ENCODE peak calls at places on chromosomes 11 and 22, in ten cellular contexts. One of them, this sample, is unnamed.

GRCh38 chr22:49964493-49965290 is 4.1 kb downstream of the PIM3 start:
- DNase-seq in activated naive CD4-positive, alpha-beta T cell treated with anti-CD3 and anti-CD28 coated beads, Interleukin-2, amount 50 U/mL, for 16 hours: no peak
- DNase-seq in stimulated activated CD4-positive, alpha-beta T cell treated with anti-CD3 and anti-CD28 coated beads, Interleukin-2, amount 100 ng/mL, for 48 hours: no peak
- DNase-seq in upper lobe of right lung: peak
- DNase-seq in T47D: no peak
- DNase-seq in ACHN: no peak
- DNase-seq in neuronal stem cell: no peak
- DNase-seq in breast epithelium: peak
- DNase-seq in HEK293T: no peak
- DNase-seq in RPMI8226: peak
- DNase-seq in this sample: no peak

GRCh38 chr11:65213322-65214211 is 31.8 kb downstream of the CAPN1 start:
- DNase-seq in neuronal stem cell: no peak
- DNase-seq in ACHN: no peak
- DNase-seq in HEK293T: no peak
- DNase-seq in RPMI8226: no peak
- DNase-seq in T47D: no peak
- DNase-seq in stimulated activated CD4-positive, alpha-beta T cell treated with anti-CD3 and anti-CD28 coated beads, Interleukin-2, amount 100 ng/mL, for 48 hours: no peak
- DNase-seq in upper lobe of right lung: no peak
- DNase-seq in activated naive CD4-positive, alpha-beta T cell treated with anti-CD3 and anti-CD28 coated beads, Interleukin-2, amount 50 U/mL, for 16 hours: no peak
- DNase-seq in breast epithelium: peak
- DNase-seq in this sample: no peak

GRCh38 chr11:24295360-24295759 is 201.5 kb upstream of the LUZP2 start:
- DNase-seq in ACHN: no peak
- DNase-seq in T47D: no peak
- DNase-seq in neuronal stem cell: no peak
- DNase-seq in stimulated activated CD4-positive, alpha-beta T cell treated with anti-CD3 and anti-CD28 coated beads, Interleukin-2, amount 100 ng/mL, for 48 hours: no peak
- DNase-seq in upper lobe of right lung: no peak
- DNase-seq in breast epithelium: no peak
- DNase-seq in activated naive CD4-positive, alpha-beta T cell treated with anti-CD3 and anti-CD28 coated beads, Interleukin-2, amount 50 U/mL, for 16 hours: no peak
- DNase-seq in RPMI8226: peak
- DNase-seq in HEK293T: no peak
- DNase-seq in this sample: no peak

GRCh38 chr11:122811721-122812120 is 26.6 kb upstream of the CRTAM start:
- DNase-seq in breast epithelium: no peak
- DNase-seq in RPMI8226: no peak
- DNase-seq in activated naive CD4-positive, alpha-beta T cell treated with anti-CD3 and anti-CD28 coated beads, Interleukin-2, amount 50 U/mL, for 16 hours: no peak
- DNase-seq in stimulated activated CD4-positive, alpha-beta T cell treated with anti-CD3 and anti-CD28 coated beads, Interleukin-2, amount 100 ng/mL, for 48 hours: no peak
- DNase-seq in neuronal stem cell: no peak
- DNase-seq in T47D: no peak
- DNase-seq in upper lobe of right lung: no peak
- DNase-seq in ACHN: no peak
- DNase-seq in HEK293T: no peak
- DNase-seq in this sample: no peak

GRCh38 chr22:47423266-47423665 is 660.8 kb downstream of the TBC1D22A start:
- DNase-seq in neuronal stem cell: no peak
- DNase-seq in RPMI8226: no peak
- DNase-seq in ACHN: no peak
- DNase-seq in T47D: no peak
- DNase-seq in HEK293T: no peak
- DNase-seq in breast epithelium: no peak
- DNase-seq in stimulated activated CD4-positive, alpha-beta T cell treated with anti-CD3 and anti-CD28 coated beads, Interleukin-2, amount 100 ng/mL, for 48 hours: no peak
- DNase-seq in activated naive CD4-positive, alpha-beta T cell treated with anti-CD3 and anti-CD28 coated beads, Interleukin-2, amount 50 U/mL, for 16 hours: no peak
- DNase-seq in upper lobe of right lung: no peak
- DNase-seq in this sample: no peak

GRCh38 chr22:30314918-30315317 is 11.8 kb downstream of the TBC1D10A start:
- DNase-seq in HEK293T: no peak
- DNase-seq in ACHN: peak
- DNase-seq in stimulated activated CD4-positive, alpha-beta T cell treated with anti-CD3 and anti-CD28 coated beads, Interleukin-2, amount 100 ng/mL, for 48 hours: no peak
- DNase-seq in breast epithelium: no peak
- DNase-seq in T47D: no peak
- DNase-seq in activated naive CD4-positive, alpha-beta T cell treated with anti-CD3 and anti-CD28 coated beads, Interleukin-2, amount 50 U/mL, for 16 hours: peak
- DNase-seq in RPMI8226: no peak
- DNase-seq in upper lobe of right lung: no peak
- DNase-seq in neuronal stem cell: no peak
- DNase-seq in this sample: no peak

GRCh38 chr22:37113757-37114156 is 4.2 kb upstream of the TMPRSS6 start:
- DNase-seq in HEK293T: no peak
- DNase-seq in stimulated activated CD4-positive, alpha-beta T cell treated with anti-CD3 and anti-CD28 coated beads, Interleukin-2, amount 100 ng/mL, for 48 hours: no peak
- DNase-seq in upper lobe of right lung: no peak
- DNase-seq in T47D: no peak
- DNase-seq in RPMI8226: no peak
- DNase-seq in neuronal stem cell: no peak
- DNase-seq in breast epithelium: no peak
- DNase-seq in activated naive CD4-positive, alpha-beta T cell treated with anti-CD3 and anti-CD28 coated beads, Interleukin-2, amount 50 U/mL, for 16 hours: no peak
- DNase-seq in ACHN: no peak
- DNase-seq in this sample: no peak

GRCh38 chr11:3058753-3059664 is 1.8 kb upstream of the CARS1 start:
- DNase-seq in ACHN: peak
- DNase-seq in neuronal stem cell: no peak
- DNase-seq in activated naive CD4-positive, alpha-beta T cell treated with anti-CD3 and anti-CD28 coated beads, Interleukin-2, amount 50 U/mL, for 16 hours: no peak
- DNase-seq in HEK293T: no peak
- DNase-seq in RPMI8226: peak
- DNase-seq in upper lobe of right lung: no peak
- DNase-seq in T47D: no peak
- DNase-seq in stimulated activated CD4-positive, alpha-beta T cell treated with anti-CD3 and anti-CD28 coated beads, Interleukin-2, amount 100 ng/mL, for 48 hours: no peak
- DNase-seq in breast epithelium: no peak
- DNase-seq in this sample: peak

GRCh38 chr22:28674121-28674563 is 5.5 kb downstream of the TTC28 start:
- DNase-seq in neuronal stem cell: no peak
- DNase-seq in stimulated activated CD4-positive, alpha-beta T cell treated with anti-CD3 and anti-CD28 coated beads, Interleukin-2, amount 100 ng/mL, for 48 hours: no peak
- DNase-seq in HEK293T: no peak
- DNase-seq in T47D: no peak
- DNase-seq in ACHN: peak
- DNase-seq in RPMI8226: peak
- DNase-seq in breast epithelium: no peak
- DNase-seq in activated naive CD4-positive, alpha-beta T cell treated with anti-CD3 and anti-CD28 coated beads, Interleukin-2, amount 50 U/mL, for 16 hours: no peak
- DNase-seq in upper lobe of right lung: no peak
- DNase-seq in this sample: no peak

GRCh38 chr11:73100578-73100977 is 41.5 kb downstream of the FCHSD2 start:
- DNase-seq in neuronal stem cell: no peak
- DNase-seq in RPMI8226: no peak
- DNase-seq in activated naive CD4-positive, alpha-beta T cell treated with anti-CD3 and anti-CD28 coated beads, Interleukin-2, amount 50 U/mL, for 16 hours: no peak
- DNase-seq in HEK293T: no peak
- DNase-seq in T47D: no peak
- DNase-seq in stimulated activated CD4-positive, alpha-beta T cell treated with anti-CD3 and anti-CD28 coated beads, Interleukin-2, amount 100 ng/mL, for 48 hours: no peak
- DNase-seq in breast epithelium: no peak
- DNase-seq in ACHN: no peak
- DNase-seq in upper lobe of right lung: no peak
- DNase-seq in this sample: no peak

GRCh38 chr22:45977551-45978274 is 751 bp upstream of the WNT7B start:
- DNase-seq in T47D: peak
- DNase-seq in ACHN: no peak
- DNase-seq in HEK293T: no peak
- DNase-seq in neuronal stem cell: peak
- DNase-seq in activated naive CD4-positive, alpha-beta T cell treated with anti-CD3 and anti-CD28 coated beads, Interleukin-2, amount 50 U/mL, for 16 hours: no peak
- DNase-seq in stimulated activated CD4-positive, alpha-beta T cell treated with anti-CD3 and anti-CD28 coated beads, Interleukin-2, amount 100 ng/mL, for 48 hours: no peak
- DNase-seq in RPMI8226: peak
- DNase-seq in breast epithelium: no peak
- DNase-seq in upper lobe of right lung: no peak
- DNase-seq in this sample: no peak

GRCh38 chr11:75487366-75487765 is 38.4 kb downstream of the GDPD5 start:
- DNase-seq in breast epithelium: no peak
- DNase-seq in HEK293T: no peak
- DNase-seq in stimulated activated CD4-positive, alpha-beta T cell treated with anti-CD3 and anti-CD28 coated beads, Interleukin-2, amount 100 ng/mL, for 48 hours: no peak
- DNase-seq in T47D: no peak
- DNase-seq in RPMI8226: no peak
- DNase-seq in ACHN: no peak
- DNase-seq in upper lobe of right lung: no peak
- DNase-seq in neuronal stem cell: no peak
- DNase-seq in activated naive CD4-positive, alpha-beta T cell treated with anti-CD3 and anti-CD28 coated beads, Interleukin-2, amount 50 U/mL, for 16 hours: no peak
- DNase-seq in this sample: no peak

GRCh38 chr11:776459-777287 is 614 bp downstream of the GATD1 start:
- DNase-seq in HEK293T: peak
- DNase-seq in breast epithelium: no peak
- DNase-seq in stimulated activated CD4-positive, alpha-beta T cell treated with anti-CD3 and anti-CD28 coated beads, Interleukin-2, amount 100 ng/mL, for 48 hours: no peak
- DNase-seq in T47D: no peak
- DNase-seq in RPMI8226: peak
- DNase-seq in activated naive CD4-positive, alpha-beta T cell treated with anti-CD3 and anti-CD28 coated beads, Interleukin-2, amount 50 U/mL, for 16 hours: no peak
- DNase-seq in neuronal stem cell: no peak
- DNase-seq in upper lobe of right lung: peak
- DNase-seq in ACHN: peak
- DNase-seq in this sample: no peak

GRCh38 chr22:36692280-36692679 is 11.3 kb downstream of the CACNG2 start:
- DNase-seq in stimulated activated CD4-positive, alpha-beta T cell treated with anti-CD3 and anti-CD28 coated beads, Interleukin-2, amount 100 ng/mL, for 48 hours: no peak
- DNase-seq in breast epithelium: no peak
- DNase-seq in T47D: no peak
- DNase-seq in activated naive CD4-positive, alpha-beta T cell treated with anti-CD3 and anti-CD28 coated beads, Interleukin-2, amount 50 U/mL, for 16 hours: no peak
- DNase-seq in upper lobe of right lung: no peak
- DNase-seq in neuronal stem cell: no peak
- DNase-seq in ACHN: no peak
- DNase-seq in HEK293T: no peak
- DNase-seq in RPMI8226: no peak
- DNase-seq in this sample: no peak

GRCh38 chr22:28958611-28959010 is 75.2 kb downstream of the ZNRF3 start:
- DNase-seq in breast epithelium: no peak
- DNase-seq in HEK293T: no peak
- DNase-seq in RPMI8226: no peak
- DNase-seq in T47D: no peak
- DNase-seq in ACHN: no peak
- DNase-seq in neuronal stem cell: no peak
- DNase-seq in stimulated activated CD4-positive, alpha-beta T cell treated with anti-CD3 and anti-CD28 coated beads, Interleukin-2, amount 100 ng/mL, for 48 hours: no peak
- DNase-seq in upper lobe of right lung: no peak
- DNase-seq in activated naive CD4-positive, alpha-beta T cell treated with anti-CD3 and anti-CD28 coated beads, Interleukin-2, amount 50 U/mL, for 16 hours: no peak
- DNase-seq in this sample: no peak

GRCh38 chr11:134293119-134294113 is 17.2 kb downstream of the GLB1L3 start:
- DNase-seq in breast epithelium: no peak
- DNase-seq in ACHN: no peak
- DNase-seq in T47D: peak
- DNase-seq in stimulated activated CD4-positive, alpha-beta T cell treated with anti-CD3 and anti-CD28 coated beads, Interleukin-2, amount 100 ng/mL, for 48 hours: no peak
- DNase-seq in activated naive CD4-positive, alpha-beta T cell treated with anti-CD3 and anti-CD28 coated beads, Interleukin-2, amount 50 U/mL, for 16 hours: no peak
- DNase-seq in RPMI8226: no peak
- DNase-seq in upper lobe of right lung: no peak
- DNase-seq in neuronal stem cell: no peak
- DNase-seq in HEK293T: no peak
- DNase-seq in this sample: no peak

GRCh38 chr22:49518436-49518970 is 309.2 kb downstream of the BRD1 start:
- DNase-seq in stimulated activated CD4-positive, alpha-beta T cell treated with anti-CD3 and anti-CD28 coated beads, Interleukin-2, amount 100 ng/mL, for 48 hours: no peak
- DNase-seq in RPMI8226: no peak
- DNase-seq in breast epithelium: peak
- DNase-seq in neuronal stem cell: no peak
- DNase-seq in upper lobe of right lung: no peak
- DNase-seq in T47D: no peak
- DNase-seq in ACHN: no peak
- DNase-seq in HEK293T: no peak
- DNase-seq in activated naive CD4-positive, alpha-beta T cell treated with anti-CD3 and anti-CD28 coated beads, Interleukin-2, amount 50 U/mL, for 16 hours: no peak
- DNase-seq in this sample: no peak

GRCh38 chr11:44319170-44319551 is 9.2 kb upstream of the ALX4 start:
- DNase-seq in stimulated activated CD4-positive, alpha-beta T cell treated with anti-CD3 and anti-CD28 coated beads, Interleukin-2, amount 100 ng/mL, for 48 hours: no peak
- DNase-seq in activated naive CD4-positive, alpha-beta T cell treated with anti-CD3 and anti-CD28 coated beads, Interleukin-2, amount 50 U/mL, for 16 hours: no peak
- DNase-seq in T47D: no peak
- DNase-seq in RPMI8226: no peak
- DNase-seq in ACHN: no peak
- DNase-seq in breast epithelium: no peak
- DNase-seq in HEK293T: no peak
- DNase-seq in neuronal stem cell: no peak
- DNase-seq in upper lobe of right lung: peak
- DNase-seq in this sample: no peak

GRCh38 chr11:59754494-59754858 is 700 bp upstream of the STX3 start:
- DNase-seq in RPMI8226: peak
- DNase-seq in HEK293T: peak
- DNase-seq in upper lobe of right lung: no peak
- DNase-seq in T47D: no peak
- DNase-seq in breast epithelium: no peak
- DNase-seq in activated naive CD4-positive, alpha-beta T cell treated with anti-CD3 and anti-CD28 coated beads, Interleukin-2, amount 50 U/mL, for 16 hours: peak
- DNase-seq in ACHN: peak
- DNase-seq in neuronal stem cell: no peak
- DNase-seq in stimulated activated CD4-positive, alpha-beta T cell treated with anti-CD3 and anti-CD28 coated beads, Interleukin-2, amount 100 ng/mL, for 48 hours: peak
- DNase-seq in this sample: no peak

GRCh38 chr11:10990160-10990559 is 132.3 kb upstream of the ZBED5 start:
- DNase-seq in upper lobe of right lung: no peak
- DNase-seq in stimulated activated CD4-positive, alpha-beta T cell treated with anti-CD3 and anti-CD28 coated beads, Interleukin-2, amount 100 ng/mL, for 48 hours: no peak
- DNase-seq in activated naive CD4-positive, alpha-beta T cell treated with anti-CD3 and anti-CD28 coated beads, Interleukin-2, amount 50 U/mL, for 16 hours: no peak
- DNase-seq in breast epithelium: no peak
- DNase-seq in RPMI8226: no peak
- DNase-seq in T47D: no peak
- DNase-seq in HEK293T: no peak
- DNase-seq in ACHN: peak
- DNase-seq in neuronal stem cell: no peak
- DNase-seq in this sample: no peak

GRCh38 chr11:114399903-114400221 is 449 bp downstream of the C11orf71 start:
- DNase-seq in RPMI8226: peak
- DNase-seq in stimulated activated CD4-positive, alpha-beta T cell treated with anti-CD3 and anti-CD28 coated beads, Interleukin-2, amount 100 ng/mL, for 48 hours: no peak
- DNase-seq in breast epithelium: peak
- DNase-seq in activated naive CD4-positive, alpha-beta T cell treated with anti-CD3 and anti-CD28 coated beads, Interleukin-2, amount 50 U/mL, for 16 hours: no peak
- DNase-seq in T47D: peak
- DNase-seq in HEK293T: no peak
- DNase-seq in upper lobe of right lung: peak
- DNase-seq in neuronal stem cell: no peak
- DNase-seq in ACHN: peak
- DNase-seq in this sample: no peak

GRCh38 chr11:75349540-75350116 is 1.8 kb downstream of the ARRB1 start:
- DNase-seq in stimulated activated CD4-positive, alpha-beta T cell treated with anti-CD3 and anti-CD28 coated beads, Interleukin-2, amount 100 ng/mL, for 48 hours: no peak
- DNase-seq in RPMI8226: no peak
- DNase-seq in breast epithelium: no peak
- DNase-seq in activated naive CD4-positive, alpha-beta T cell treated with anti-CD3 and anti-CD28 coated beads, Interleukin-2, amount 50 U/mL, for 16 hours: no peak
- DNase-seq in upper lobe of right lung: peak
- DNase-seq in T47D: no peak
- DNase-seq in neuronal stem cell: peak
- DNase-seq in HEK293T: no peak
- DNase-seq in ACHN: no peak
- DNase-seq in this sample: no peak

GRCh38 chr11:73652046-73652730 is 5.8 kb downstream of the PLEKHB1 start:
- DNase-seq in T47D: no peak
- DNase-seq in ACHN: no peak
- DNase-seq in upper lobe of right lung: peak
- DNase-seq in neuronal stem cell: peak
- DNase-seq in breast epithelium: peak
- DNase-seq in RPMI8226: no peak
- DNase-seq in activated naive CD4-positive, alpha-beta T cell treated with anti-CD3 and anti-CD28 coated beads, Interleukin-2, amount 50 U/mL, for 16 hours: no peak
- DNase-seq in HEK293T: no peak
- DNase-seq in stimulated activated CD4-positive, alpha-beta T cell treated with anti-CD3 and anti-CD28 coated beads, Interleukin-2, amount 100 ng/mL, for 48 hours: no peak
- DNase-seq in this sample: no peak

GRCh38 chr22:41300661-41301060 is 664 bp upstream of the ZC3H7B start:
- DNase-seq in HEK293T: no peak
- DNase-seq in RPMI8226: peak
- DNase-seq in activated naive CD4-positive, alpha-beta T cell treated with anti-CD3 and anti-CD28 coated beads, Interleukin-2, amount 50 U/mL, for 16 hours: no peak
- DNase-seq in ACHN: no peak
- DNase-seq in T47D: no peak
- DNase-seq in neuronal stem cell: no peak
- DNase-seq in breast epithelium: no peak
- DNase-seq in upper lobe of right lung: no peak
- DNase-seq in stimulated activated CD4-positive, alpha-beta T cell treated with anti-CD3 and anti-CD28 coated beads, Interleukin-2, amount 100 ng/mL, for 48 hours: no peak
- DNase-seq in this sample: no peak

GRCh38 chr11:120272303-120272702 is 32.4 kb downstream of the POU2F3 start:
- DNase-seq in neuronal stem cell: no peak
- DNase-seq in HEK293T: no peak
- DNase-seq in upper lobe of right lung: no peak
- DNase-seq in breast epithelium: no peak
- DNase-seq in ACHN: peak
- DNase-seq in stimulated activated CD4-positive, alpha-beta T cell treated with anti-CD3 and anti-CD28 coated beads, Interleukin-2, amount 100 ng/mL, for 48 hours: no peak
- DNase-seq in T47D: no peak
- DNase-seq in RPMI8226: no peak
- DNase-seq in activated naive CD4-positive, alpha-beta T cell treated with anti-CD3 and anti-CD28 coated beads, Interleukin-2, amount 50 U/mL, for 16 hours: no peak
- DNase-seq in this sample: peak

GRCh38 chr11:130477646-130478203 is 29.3 kb downstream of the ADAMTS15 start:
- DNase-seq in HEK293T: no peak
- DNase-seq in activated naive CD4-positive, alpha-beta T cell treated with anti-CD3 and anti-CD28 coated beads, Interleukin-2, amount 50 U/mL, for 16 hours: no peak
- DNase-seq in breast epithelium: no peak
- DNase-seq in stimulated activated CD4-positive, alpha-beta T cell treated with anti-CD3 and anti-CD28 coated beads, Interleukin-2, amount 100 ng/mL, for 48 hours: no peak
- DNase-seq in ACHN: peak
- DNase-seq in T47D: no peak
- DNase-seq in neuronal stem cell: no peak
- DNase-seq in upper lobe of right lung: no peak
- DNase-seq in RPMI8226: no peak
- DNase-seq in this sample: peak

GRCh38 chr11:123093686-123094085 is 31.8 kb upstream of the HSPA8 start:
- DNase-seq in breast epithelium: no peak
- DNase-seq in upper lobe of right lung: no peak
- DNase-seq in RPMI8226: no peak
- DNase-seq in T47D: no peak
- DNase-seq in stimulated activated CD4-positive, alpha-beta T cell treated with anti-CD3 and anti-CD28 coated beads, Interleukin-2, amount 100 ng/mL, for 48 hours: no peak
- DNase-seq in activated naive CD4-positive, alpha-beta T cell treated with anti-CD3 and anti-CD28 coated beads, Interleukin-2, amount 50 U/mL, for 16 hours: no peak
- DNase-seq in neuronal stem cell: no peak
- DNase-seq in ACHN: no peak
- DNase-seq in HEK293T: no peak
- DNase-seq in this sample: no peak

GRCh38 chr11:12149672-12150225 is 39.4 kb downstream of the MICAL2 start:
- DNase-seq in stimulated activated CD4-positive, alpha-beta T cell treated with anti-CD3 and anti-CD28 coated beads, Interleukin-2, amount 100 ng/mL, for 48 hours: peak
- DNase-seq in RPMI8226: no peak
- DNase-seq in upper lobe of right lung: peak
- DNase-seq in breast epithelium: no peak
- DNase-seq in ACHN: no peak
- DNase-seq in HEK293T: no peak
- DNase-seq in T47D: no peak
- DNase-seq in neuronal stem cell: no peak
- DNase-seq in activated naive CD4-positive, alpha-beta T cell treated with anti-CD3 and anti-CD28 coated beads, Interleukin-2, amount 50 U/mL, for 16 hours: no peak
- DNase-seq in this sample: no peak